ENCODE peak calls at places on chromosomes 2 and 18, in six cellular contexts. One of them, this sample, is unnamed.

GRCh38 chr2:197360744-197361156 is 50.2 kb upstream of the ANKRD44 start:
- DNase-seq in tibial artery: no peak
- DNase-seq in right lobe of liver: no peak
- DNase-seq in GM23338: no peak
- DNase-seq in endodermal cell: no peak
- DNase-seq in fibroblast of lung: peak; percentile 31
- DNase-seq in this sample: no peak

GRCh38 chr2:127155901-127156300 is 48.9 kb upstream of the BIN1 start:
- DNase-seq in tibial artery: peak; percentile 72
- DNase-seq in right lobe of liver: no peak
- DNase-seq in GM23338: no peak
- DNase-seq in endodermal cell: no peak
- DNase-seq in fibroblast of lung: peak; percentile 88
- DNase-seq in this sample: peak; percentile 89

GRCh38 chr2:160882906-160883305 is 277.3 kb upstream of the TANK start:
- DNase-seq in tibial artery: no peak
- DNase-seq in right lobe of liver: no peak
- DNase-seq in GM23338: no peak
- DNase-seq in endodermal cell: no peak
- DNase-seq in fibroblast of lung: no peak
- DNase-seq in this sample: no peak

GRCh38 chr2:26612522-26613240 is 28.5 kb downstream of the CIB4 start:
- DNase-seq in tibial artery: peak; percentile 66
- DNase-seq in right lobe of liver: peak; percentile 59
- DNase-seq in GM23338: no peak
- DNase-seq in endodermal cell: no peak
- DNase-seq in fibroblast of lung: no peak
- DNase-seq in this sample: peak; percentile 78

GRCh38 chr18:31450409-31450808 is 2.9 kb downstream of the DSG3 start:
- DNase-seq in tibial artery: no peak
- DNase-seq in right lobe of liver: no peak
- DNase-seq in GM23338: no peak
- DNase-seq in endodermal cell: no peak
- DNase-seq in fibroblast of lung: no peak
- DNase-seq in this sample: no peak

GRCh38 chr2:26521054-26521912 is 43.4 kb upstream of the OTOF start:
- DNase-seq in tibial artery: no peak
- DNase-seq in right lobe of liver: no peak
- DNase-seq in GM23338: peak; percentile 83
- DNase-seq in endodermal cell: peak; percentile 88
- DNase-seq in fibroblast of lung: no peak
- DNase-seq in this sample: peak; percentile 39

GRCh38 chr2:134782792-134783191 is 55.6 kb upstream of the ACMSD start:
- DNase-seq in tibial artery: no peak
- DNase-seq in right lobe of liver: peak; percentile 67
- DNase-seq in GM23338: no peak
- DNase-seq in endodermal cell: peak; percentile 50
- DNase-seq in fibroblast of lung: peak; percentile 36
- DNase-seq in this sample: no peak

GRCh38 chr2:100197643-100198153 is 55.3 kb upstream of the AFF3 start:
- DNase-seq in tibial artery: peak; percentile 50
- DNase-seq in right lobe of liver: no peak
- DNase-seq in GM23338: peak; percentile 70
- DNase-seq in endodermal cell: peak; percentile 81
- DNase-seq in fibroblast of lung: peak; percentile 40
- DNase-seq in this sample: peak; percentile 81

GRCh38 chr2:120110507-120110906 is 97.6 kb downstream of the EPB41L5 start:
- DNase-seq in tibial artery: peak; percentile 25
- DNase-seq in right lobe of liver: no peak
- DNase-seq in GM23338: no peak
- DNase-seq in endodermal cell: no peak
- DNase-seq in fibroblast of lung: no peak
- DNase-seq in this sample: no peak

GRCh38 chr2:28365158-28365557 is 27.5 kb upstream of the FOSL2 start:
- DNase-seq in tibial artery: no peak
- DNase-seq in right lobe of liver: no peak
- DNase-seq in GM23338: no peak
- DNase-seq in endodermal cell: no peak
- DNase-seq in fibroblast of lung: no peak
- DNase-seq in this sample: no peak

GRCh38 chr18:62596145-62597005 is 73.5 kb downstream of the ZCCHC2 start:
- DNase-seq in tibial artery: no peak
- DNase-seq in right lobe of liver: no peak
- DNase-seq in GM23338: peak; percentile 62
- DNase-seq in endodermal cell: peak; percentile 73
- DNase-seq in fibroblast of lung: no peak
- DNase-seq in this sample: no peak

GRCh38 chr2:10913501-10914271 is 2.0 kb downstream of the KCNF1 start:
- DNase-seq in tibial artery: no peak
- DNase-seq in right lobe of liver: no peak
- DNase-seq in GM23338: no peak
- DNase-seq in endodermal cell: peak; percentile 60
- DNase-seq in fibroblast of lung: no peak
- DNase-seq in this sample: peak; percentile 59

GRCh38 chr2:71618327-71619113 is 165.2 kb downstream of the DYSF start:
- DNase-seq in tibial artery: peak; percentile 35
- DNase-seq in right lobe of liver: peak; percentile 45
- DNase-seq in GM23338: no peak
- DNase-seq in endodermal cell: peak; percentile 46
- DNase-seq in fibroblast of lung: peak; percentile 3
- DNase-seq in this sample: peak; percentile 57

GRCh38 chr2:31739156-31739555 is 158.4 kb upstream of the SRD5A2 start:
- DNase-seq in tibial artery: no peak
- DNase-seq in right lobe of liver: no peak
- DNase-seq in GM23338: no peak
- DNase-seq in endodermal cell: no peak
- DNase-seq in fibroblast of lung: no peak
- DNase-seq in this sample: no peak

GRCh38 chr18:70377857-70378701 is 89.2 kb downstream of the SOCS6 start:
- DNase-seq in tibial artery: no peak
- DNase-seq in right lobe of liver: no peak
- DNase-seq in GM23338: no peak
- DNase-seq in endodermal cell: no peak
- DNase-seq in fibroblast of lung: no peak
- DNase-seq in this sample: no peak

GRCh38 chr18:46711444-46711863 is 45.4 kb downstream of the ST8SIA5 start:
- DNase-seq in tibial artery: no peak
- DNase-seq in right lobe of liver: no peak
- DNase-seq in GM23338: peak; percentile 29
- DNase-seq in endodermal cell: no peak
- DNase-seq in fibroblast of lung: no peak
- DNase-seq in this sample: no peak

GRCh38 chr2:54041135-54041534 is 70.3 kb upstream of the PSME4 start:
- DNase-seq in tibial artery: no peak
- DNase-seq in right lobe of liver: no peak
- DNase-seq in GM23338: no peak
- DNase-seq in endodermal cell: no peak
- DNase-seq in fibroblast of lung: no peak
- DNase-seq in this sample: no peak

GRCh38 chr18:58911766-58912165 is 47.1 kb downstream of the ZNF532 start:
- DNase-seq in tibial artery: no peak
- DNase-seq in right lobe of liver: no peak
- DNase-seq in GM23338: peak; percentile 57
- DNase-seq in endodermal cell: no peak
- DNase-seq in fibroblast of lung: no peak
- DNase-seq in this sample: no peak

GRCh38 chr2:145638675-145639074 is 1118.8 kb upstream of the ZEB2 start:
- DNase-seq in tibial artery: no peak
- DNase-seq in right lobe of liver: no peak
- DNase-seq in GM23338: peak; percentile 21
- DNase-seq in endodermal cell: no peak
- DNase-seq in fibroblast of lung: no peak
- DNase-seq in this sample: no peak

GRCh38 chr18:75010260-75010659 is 198.7 kb downstream of the PTGR3 start:
- DNase-seq in tibial artery: no peak
- DNase-seq in right lobe of liver: no peak
- DNase-seq in GM23338: no peak
- DNase-seq in endodermal cell: no peak
- DNase-seq in fibroblast of lung: no peak
- DNase-seq in this sample: no peak

GRCh38 chr2:8697190-8697589 is 15.3 kb downstream of the ID2 start:
- DNase-seq in tibial artery: no peak
- DNase-seq in right lobe of liver: no peak
- DNase-seq in GM23338: no peak
- DNase-seq in endodermal cell: no peak
- DNase-seq in fibroblast of lung: no peak
- DNase-seq in this sample: no peak

GRCh38 chr2:8704906-8705305 is 23.1 kb downstream of the ID2 start:
- DNase-seq in tibial artery: no peak
- DNase-seq in right lobe of liver: no peak
- DNase-seq in GM23338: no peak
- DNase-seq in endodermal cell: no peak
- DNase-seq in fibroblast of lung: no peak
- DNase-seq in this sample: no peak

GRCh38 chr2:8701980-8702379 is 20.1 kb downstream of the ID2 start:
- DNase-seq in tibial artery: no peak
- DNase-seq in right lobe of liver: no peak
- DNase-seq in GM23338: no peak
- DNase-seq in endodermal cell: no peak
- DNase-seq in fibroblast of lung: no peak
- DNase-seq in this sample: no peak
- H3K4me3 ChIP-seq in tibial artery: peak overlapping the region; percentile 24
- H3K4me3 ChIP-seq in right lobe of liver: no peak overlapping the region
- H3K4me3 ChIP-seq in GM23338: no peak overlapping the region
- H3K4me3 ChIP-seq in endodermal cell: no peak overlapping the region
- H3K4me3 ChIP-seq in fibroblast of lung: no peak overlapping the region
- H3K4me3 ChIP-seq in this sample: no peak overlapping the region

GRCh38 chr2:7029291-7030059 is 112.3 kb downstream of the RNF144A start:
- DNase-seq in tibial artery: no peak
- DNase-seq in right lobe of liver: no peak
- DNase-seq in GM23338: no peak
- DNase-seq in endodermal cell: no peak
- DNase-seq in fibroblast of lung: no peak
- DNase-seq in this sample: peak; percentile 59
- TF ChIP-seq CTCF in tibial artery: no peak
- TF ChIP-seq CTCF in right lobe of liver: peak; percentile 5
- TF ChIP-seq CTCF in GM23338: no peak
- TF ChIP-seq CTCF in endodermal cell: no peak
- TF ChIP-seq CTCF in fibroblast of lung: no peak
- TF ChIP-seq CTCF in this sample: no peak

GRCh38 chr2:181198188-181198864 is 217.9 kb downstream of the UBE2E3 start:
- DNase-seq in tibial artery: no peak
- DNase-seq in right lobe of liver: no peak
- DNase-seq in GM23338: no peak
- DNase-seq in endodermal cell: no peak
- DNase-seq in fibroblast of lung: no peak
- DNase-seq in this sample: no peak
- H3K4me3 ChIP-seq in tibial artery: no peak overlapping the region
- H3K4me3 ChIP-seq in right lobe of liver: no peak overlapping the region
- H3K4me3 ChIP-seq in GM23338: no peak overlapping the region
- H3K4me3 ChIP-seq in endodermal cell: no peak overlapping the region
- H3K4me3 ChIP-seq in fibroblast of lung: no peak overlapping the region
- H3K4me3 ChIP-seq in this sample: no peak overlapping the region

GRCh38 chr2:159054985-159055384 is 86.5 kb downstream of the TANC1 start:
- DNase-seq in tibial artery: no peak
- DNase-seq in right lobe of liver: no peak
- DNase-seq in GM23338: no peak
- DNase-seq in endodermal cell: no peak
- DNase-seq in fibroblast of lung: no peak
- DNase-seq in this sample: no peak
- TF ChIP-seq CTCF in tibial artery: no peak
- TF ChIP-seq CTCF in right lobe of liver: no peak
- TF ChIP-seq CTCF in GM23338: no peak
- TF ChIP-seq CTCF in endodermal cell: no peak
- TF ChIP-seq CTCF in fibroblast of lung: no peak
- TF ChIP-seq CTCF in this sample: no peak

DNA sequence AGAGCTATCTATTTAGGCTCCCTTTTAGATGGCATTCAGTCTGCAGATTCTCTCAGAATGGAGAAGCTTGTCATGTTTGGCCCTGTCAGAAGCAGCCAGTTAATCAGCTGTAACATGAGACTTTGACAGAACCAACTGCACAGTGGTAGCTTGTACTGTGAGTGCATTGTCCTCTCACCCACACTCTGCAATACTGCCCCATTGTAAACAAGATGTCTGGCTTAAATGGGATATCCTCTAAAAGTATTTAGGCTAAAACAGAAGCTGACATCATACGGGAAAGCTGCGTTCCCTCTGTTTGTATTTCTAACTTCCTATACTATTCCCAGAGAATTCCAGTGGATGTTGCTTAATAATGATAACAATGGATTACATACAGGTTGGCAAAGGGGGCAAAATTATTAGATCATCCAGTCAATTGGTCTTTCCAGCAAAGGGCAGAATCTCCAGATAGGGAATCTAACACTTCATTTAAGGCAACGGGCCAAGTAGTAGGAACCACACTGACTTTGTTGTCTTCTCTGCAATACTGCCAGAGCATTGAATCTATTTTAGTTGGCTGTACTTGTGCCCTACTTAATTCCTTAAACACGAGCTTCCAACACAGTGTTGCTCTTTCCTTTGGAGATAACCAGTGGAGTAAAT is 15.4 kb upstream of the STAT4 start:
- DNase-seq in tibial artery: no peak
- DNase-seq in right lobe of liver: peak; percentile 60
- DNase-seq in GM23338: no peak
- DNase-seq in endodermal cell: no peak
- DNase-seq in fibroblast of lung: peak; percentile 94
- DNase-seq in this sample: no peak
- H3K4me3 ChIP-seq in tibial artery: no peak overlapping the region
- H3K4me3 ChIP-seq in right lobe of liver: no peak overlapping the region
- H3K4me3 ChIP-seq in GM23338: no peak overlapping the region
- H3K4me3 ChIP-seq in endodermal cell: peak overlapping the region; percentile 21
- H3K4me3 ChIP-seq in fibroblast of lung: no peak overlapping the region
- H3K4me3 ChIP-seq in this sample: no peak overlapping the region